ENCODE peak calls at places on chromosomes 7 and 10, in eight cellular contexts. E is foreskin melanocyte; N is neural crest cell; O is NCI-H510A treated with DMSO at 0.1 percent for 48 hours; K is stimulated activated CD8-positive, alpha-beta memory T cell treated with anti-CD3 and anti-CD28 coated beads, Interleukin-2, amount 100 ng/mL, for 1 hour; W is stomach; U is GM10248; Y is HTR-8/SVneo. B is an unnamed sample.
A peak's percentile ranks its signal among the peaks of the same experiment; 100 is the strongest.

GRCh38 chr7:140003913-140004382 is 58.8 kb downstream of the PARP12 start:
- DNase-seq in E (peak; percentile 34), N (peak; percentile 51), O (peak; percentile 19), K (no peak), W (peak; percentile 43), U (peak; percentile 73), Y (peak; percentile 46), B (peak; percentile 49)

GRCh38 chr10:92242910-92243671 is 47.8 kb downstream of the CPEB3 start:
- DNase-seq in E (peak; percentile 49), N (peak; percentile 28), O (peak; percentile 81), K (peak; percentile 11), W (peak; percentile 61), U (peak; percentile 42), Y (peak; percentile 64), B (peak; percentile 66)

GRCh38 chr10:130141878-130142277 is 5.7 kb downstream of the GLRX3 start:
- DNase-seq in E (no peak), N (no peak), O (no peak), K (no peak), W (no peak), U (peak; percentile 61), Y (no peak), B (no peak)

GRCh38 chr10:31741473-31741872 is 187.2 kb downstream of the ARHGAP12 start:
- DNase-seq in E (no peak), N (no peak), O (no peak), K (no peak), W (no peak), U (no peak), Y (no peak), B (no peak)

GRCh38 chr7:15396210-15397158 is 165.3 kb downstream of the AGMO start:
- DNase-seq in E (no peak), N (no peak), O (no peak), K (no peak), W (no peak), U (no peak), Y (no peak), B (no peak)

GRCh38 chr10:13706175-13706574 is 119.4 kb downstream of the PRPF18 start:
- DNase-seq in E (no peak), N (no peak), O (no peak), K (no peak), W (no peak), U (no peak), Y (no peak), B (no peak)

GRCh38 chr10:129728246-129728820 is 235.7 kb downstream of the EBF3 start:
- DNase-seq in E (no peak), N (no peak), O (no peak), K (no peak), W (no peak), U (no peak), Y (no peak), B (no peak)

GRCh38 chr10:102641398-102641797 is 2.9 kb upstream of the TRIM8 start:
- DNase-seq in E (no peak), N (no peak), O (peak; percentile 76), K (no peak), W (no peak), U (no peak), Y (no peak), B (no peak)

GRCh38 chr10:44985175-44985681 is 6.6 kb upstream of the DEPP1 start:
- DNase-seq in E (no peak), N (no peak), O (no peak), K (no peak), W (no peak), U (no peak), Y (no peak), B (no peak)

GRCh38 chr7:69597278-69598076 is 798 bp upstream of the AUTS2 start:
- DNase-seq in E (no peak), N (peak; percentile 49), O (no peak), K (no peak), W (peak; percentile 26), U (peak; percentile 22), Y (no peak), B (no peak)

GRCh38 chr7:123319911-123320310 is 120.1 kb upstream of the SLC13A1 start:
- DNase-seq in E (no peak), N (no peak), O (no peak), K (no peak), W (no peak), U (no peak), Y (no peak), B (no peak)

GRCh38 chr10:4399571-4399970 is 426.4 kb upstream of the AKR1E2 start:
- DNase-seq in E (no peak), N (no peak), O (no peak), K (no peak), W (no peak), U (no peak), Y (no peak), B (no peak)

GRCh38 chr10:23694446-23694920 is 255.6 kb downstream of the OTUD1 start:
- DNase-seq in E (no peak), N (no peak), O (no peak), K (no peak), W (no peak), U (no peak), Y (no peak), B (peak; percentile 23)

GRCh38 chr7:5429857-5430611 is 6.4 kb upstream of the TNRC18 start:
- DNase-seq in E (no peak), N (no peak), O (no peak), K (no peak), W (peak; percentile 53), U (no peak), Y (peak; percentile 63), B (peak; percentile 83)

GRCh38 chr7:128365432-128365831 is 3.9 kb upstream of the PRRT4 start:
- DNase-seq in E (no peak), N (no peak), O (no peak), K (no peak), W (no peak), U (no peak), Y (no peak), B (no peak)

GRCh38 chr10:77409697-77410471 is 227.7 kb downstream of the KCNMA1 start:
- DNase-seq in E (no peak), N (no peak), O (peak; percentile 96), K (no peak), W (peak; percentile 57), U (no peak), Y (no peak), B (no peak)

GRCh38 chr10:14601872-14602725 is 172.6 kb downstream of the FAM107B start:
- DNase-seq in E (no peak), N (no peak), O (no peak), K (no peak), W (peak; percentile 72), U (peak; percentile 61), Y (no peak), B (peak; percentile 84)

GRCh38 chr10:60041489-60042133 is 135.3 kb upstream of the CCDC6 start:
- DNase-seq in E (no peak), N (no peak), O (no peak), K (no peak), W (no peak), U (no peak), Y (no peak), B (no peak)

B was measured in mammary epithelial cell.